ENCODE peak calls at places on chromosome 20, in ten cellular contexts. V is DMS153; Q is MM.1S; X is NCI-H748 treated with DMSO at 0.1 percent for 48 hours; O is H54; W is pancreas; T is adipocyte; D is anterior cingulate cortex; H is stimulated activated CD4-positive, alpha-beta T cell treated with anti-CD3 and anti-CD28 coated beads, Interleukin-1b, Interleukin-23, amount 100 ng/mL, for 1 hour; B is NCI-H82. G is an unnamed sample.

GRCh38 chr20:36645998-36646397 is at the start of gene SLA2:
- DNase-seq in W (no peak), T (no peak), X (no peak), H (peak), Q (no peak), O (no peak), B (no peak), V (no peak), D (no peak), G (no peak)

GRCh38 chr20:37237656-37238055 is 24.0 kb downstream of the GHRH start:
- DNase-seq in Q (no peak), V (no peak), O (no peak), T (no peak), D (no peak), H (no peak), X (no peak), W (no peak), B (no peak), G (no peak)

GRCh38 chr20:52622086-52622485 is 350.1 kb upstream of the TSHZ2 start:
- DNase-seq in V (no peak), T (no peak), W (no peak), D (no peak), B (no peak), O (no peak), H (no peak), X (no peak), Q (no peak), G (no peak)

GRCh38 chr20:3157817-3158216 is 1.8 kb downstream of the FASTKD5 start:
- DNase-seq in W (no peak), Q (no peak), B (no peak), O (no peak), H (no peak), D (no peak), T (no peak), X (no peak), V (no peak), G (no peak)

GRCh38 chr20:50654899-50655298 is 36.4 kb downstream of the RIPOR3 start:
- DNase-seq in T (no peak), Q (no peak), O (no peak), V (no peak), D (no peak), X (no peak), H (no peak), B (no peak), W (no peak), G (no peak)

GRCh38 chr20:51144476-51144875 is 121.6 kb upstream of the KCNG1 start:
- DNase-seq in D (no peak), W (no peak), V (no peak), X (no peak), Q (no peak), T (no peak), H (no peak), B (no peak), O (no peak), G (no peak)

GRCh38 chr20:407097-407952 is 774 bp upstream of the RBCK1 start:
- DNase-seq in H (peak), Q (peak), D (peak), O (peak), W (peak), T (peak), X (peak), V (peak), B (peak), G (peak)

GRCh38 chr20:63011798-63012197 is 5.0 kb upstream of the BHLHE23 start:
- DNase-seq in D (no peak), V (no peak), X (peak), B (peak), W (no peak), T (peak), O (no peak), H (no peak), Q (no peak), G (no peak)

GRCh38 chr20:18056174-18057105 is 1.3 kb downstream of the OVOL2 start:
- DNase-seq in H (no peak), B (peak), V (peak), W (peak), T (peak), O (no peak), X (peak), D (no peak), Q (peak), G (no peak)

GRCh38 chr20:37866051-37866450 is 36.9 kb upstream of the VSTM2L start:
- DNase-seq in V (no peak), B (peak), T (no peak), Q (no peak), D (no peak), O (no peak), H (no peak), X (no peak), W (no peak), G (no peak)

GRCh38 chr20:36353740-36354139 is 47.6 kb downstream of the DLGAP4 start:
- DNase-seq in D (no peak), V (no peak), W (no peak), B (no peak), X (no peak), H (no peak), T (no peak), Q (no peak), O (no peak), G (no peak)

GRCh38 chr20:33460711-33461110 is 17.1 kb upstream of the SNTA1 start:
- DNase-seq in Q (no peak), W (no peak), V (peak), T (no peak), X (no peak), D (no peak), B (no peak), O (no peak), H (no peak), G (no peak)

GRCh38 chr20:34541264-34541901 is 17.1 kb upstream of the MAP1LC3A start:
- DNase-seq in X (no peak), V (no peak), W (no peak), D (no peak), O (no peak), Q (no peak), T (no peak), B (no peak), H (no peak), G (no peak)

GRCh38 chr20:10427060-10427692 is 6.8 kb downstream of the MKKS start:
- DNase-seq in B (peak), O (no peak), H (no peak), Q (peak), W (peak), X (peak), T (peak), D (peak), V (no peak), G (no peak)

GRCh38 chr20:37838769-37839431 is 64.0 kb upstream of the VSTM2L start:
- DNase-seq in V (no peak), T (no peak), B (no peak), D (no peak), H (no peak), X (no peak), Q (no peak), O (no peak), W (no peak), G (no peak)

GRCh38 chr20:7703436-7703835 is 236.8 kb downstream of the HAO1 start:
- DNase-seq in H (no peak), W (no peak), V (peak), T (no peak), Q (no peak), B (no peak), D (no peak), X (peak), O (no peak), G (no peak)

GRCh38 chr20:33883164-33883563 is 72.0 kb downstream of the CHMP4B start:
- DNase-seq in W (no peak), B (no peak), H (no peak), X (no peak), Q (peak), O (no peak), V (no peak), T (no peak), D (no peak), G (no peak)

GRCh38 chr20:61965606-61966491 is 99.8 kb downstream of the TAF4 start:
- DNase-seq in B (peak), O (no peak), W (no peak), T (no peak), X (no peak), Q (no peak), D (no peak), H (no peak), V (no peak), G (no peak)

GRCh38 chr20:57425150-57426013 is 34.2 kb downstream of the RBM38 start:
- DNase-seq in Q (no peak), T (no peak), H (no peak), O (no peak), D (no peak), X (no peak), V (peak), B (peak), W (no peak), G (no peak)

GRCh38 chr20:48025661-48026060 is 240.4 kb upstream of the SULF2 start:
- DNase-seq in W (no peak), V (no peak), B (no peak), D (no peak), X (no peak), O (peak), T (peak), H (no peak), Q (no peak), G (no peak)

GRCh38 chr20:330233-331149 is 5.1 kb downstream of the SOX12 start:
- DNase-seq in O (peak), B (peak), Q (peak), H (no peak), V (peak), D (peak), T (peak), W (peak), X (peak), G (no peak)

GRCh38 chr20:49288784-49289696 is 11.2 kb upstream of the ZNFX1 start:
- DNase-seq in W (no peak), D (no peak), B (peak), V (peak), Q (no peak), T (no peak), H (no peak), O (no peak), X (no peak), G (no peak)

GRCh38 chr20:41121399-41121798 is 15.9 kb upstream of the PLCG1 start:
- DNase-seq in T (no peak), V (no peak), D (no peak), X (no peak), O (no peak), H (no peak), B (no peak), Q (no peak), W (no peak), G (no peak)

GRCh38 chr20:48177058-48177457 is 391.8 kb upstream of the SULF2 start:
- DNase-seq in V (no peak), D (no peak), O (no peak), Q (no peak), B (no peak), T (no peak), H (no peak), W (no peak), X (no peak), G (no peak)

GRCh38 chr20:25287631-25288290 is 39.9 kb downstream of the PYGB start:
- DNase-seq in Q (no peak), W (no peak), B (no peak), H (no peak), T (no peak), X (no peak), O (no peak), V (no peak), D (no peak), G (no peak)

GRCh38 chr20:50188879-50189680 is 1.6 kb upstream of the CEBPB start:
- DNase-seq in O (no peak), T (no peak), H (no peak), B (peak), X (no peak), W (peak), V (no peak), Q (no peak), D (no peak), G (no peak)

GRCh38 chr20:49483018-49483705 is 694 bp upstream of the KCNB1 start:
- DNase-seq in V (no peak), T (no peak), Q (no peak), H (no peak), O (no peak), X (no peak), D (no peak), W (no peak), B (peak), G (peak)

GRCh38 chr20:57582029-57582378 is 21.1 kb downstream of the PCK1 start:
- DNase-seq in V (no peak), X (no peak), Q (no peak), H (no peak), T (no peak), B (no peak), D (no peak), O (no peak), W (no peak), G (no peak)

GRCh38 chr20:58078741-58079522 is 149.5 kb downstream of the ANKRD60 start:
- DNase-seq in H (no peak), T (peak), B (no peak), Q (no peak), X (no peak), O (peak), V (no peak), W (peak), D (no peak), G (no peak)

GRCh38 chr20:38171301-38172010 is 6.4 kb upstream of the TGM2 start:
- DNase-seq in Q (no peak), V (no peak), W (no peak), D (no peak), H (no peak), B (peak), T (no peak), O (no peak), X (no peak), G (no peak)

GRCh38 chr20:25058051-25058796 is at the start of gene ACSS1:
- DNase-seq in Q (peak), V (peak), H (peak), D (peak), B (no peak), T (peak), X (no peak), O (no peak), W (peak), G (no peak)

GRCh38 chr20:63330940-63331339 is 30.2 kb downstream of the CHRNA4 start:
- DNase-seq in D (no peak), B (peak), O (no peak), V (no peak), Q (no peak), H (no peak), X (no peak), W (no peak), T (no peak), G (no peak)

GRCh38 chr20:46308258-46309157 is at the start of gene CDH22:
- DNase-seq in W (peak), D (peak), T (peak), B (peak), H (peak), V (no peak), X (peak), O (no peak), Q (no peak), G (peak)

GRCh38 chr20:59157961-59158541 is 5.6 kb upstream of the ZNF831 start:
- DNase-seq in X (no peak), W (no peak), O (no peak), T (no peak), D (no peak), B (no peak), Q (no peak), H (no peak), V (no peak), G (no peak)

GRCh38 chr20:44039147-44039546 is 124.5 kb downstream of the TOX2 start:
- DNase-seq in B (no peak), T (no peak), W (no peak), O (no peak), V (no peak), Q (no peak), H (no peak), X (no peak), D (no peak), G (no peak)

GRCh38 chr20:1804554-1804956 is 90.7 kb upstream of the SIRPA start:
- DNase-seq in B (no peak), X (no peak), W (no peak), T (no peak), Q (no peak), V (no peak), O (no peak), H (no peak), D (no peak), G (no peak)

GRCh38 chr20:63652192-63652980 is 838 bp downstream of the STMN3 start:
- DNase-seq in D (no peak), Q (no peak), O (no peak), B (peak), X (no peak), T (peak), W (peak), V (no peak), H (no peak), G (no peak)

GRCh38 chr20:56515657-56516381 is 8.7 kb upstream of the FAM209A start:
- DNase-seq in O (no peak), V (no peak), H (no peak), D (no peak), X (no peak), W (no peak), Q (no peak), T (peak), B (no peak), G (no peak)

GRCh38 chr20:60297649-60298048 is 339.4 kb downstream of the CDH26 start:
- DNase-seq in D (no peak), T (no peak), B (no peak), V (no peak), W (no peak), Q (no peak), H (no peak), X (no peak), O (no peak), G (no peak)